ENCODE peak calls at places on chromosomes 7 and 10, in eight cellular contexts. J is astrocyte, L is cardiac muscle cell, T is colonic mucosa, Q is bronchial epithelial cell, O is osteoblast, X is GM06990, S is DND-41. A is an unnamed sample.
A peak's percentile ranks its signal among the peaks of the same experiment; 100 is the strongest.

GRCh38 chr10:121592155-121592890 is 5.9 kb downstream of the FGFR2 start:
- DNase-seq in Q (no peak), X (no peak), J (no peak), L (no peak), T (no peak), O (peak; percentile 85), S (no peak), A (no peak)

GRCh38 chr10:112898540-112899395 is 51.3 kb upstream of the TCF7L2 start:
- DNase-seq in J (peak; percentile 74), T (peak; percentile 77), S (no peak), L (peak; percentile 23), Q (peak; percentile 63), X (no peak), O (no peak), A (no peak)

GRCh38 chr10:101616415-101617101 is 28.4 kb downstream of the DPCD start:
- DNase-seq in S (no peak), O (no peak), Q (no peak), L (no peak), T (no peak), J (no peak), X (no peak), A (no peak)

GRCh38 chr7:40884226-40884625 is 749.4 kb downstream of the SUGCT start:
- DNase-seq in L (no peak), X (no peak), Q (no peak), J (peak; percentile 36), S (no peak), O (no peak), T (no peak), A (no peak)

GRCh38 chr7:135341049-135341448 is 107.4 kb downstream of the STRA8 start:
- DNase-seq in S (no peak), L (no peak), O (no peak), T (peak; percentile 71), X (no peak), Q (no peak), J (no peak), A (no peak)

GRCh38 chr7:129845178-129845971 is 107.4 kb downstream of the UBE2H start:
- DNase-seq in T (no peak), X (no peak), J (peak; percentile 86), Q (peak; percentile 41), L (no peak), O (no peak), S (no peak), A (no peak)

GRCh38 chr10:72012801-72013200 is 48.6 kb downstream of the CHST3 start:
- DNase-seq in X (no peak), J (no peak), T (no peak), O (peak; percentile 8), S (no peak), Q (no peak), L (no peak), A (no peak)

GRCh38 chr10:114550756-114551290 is 107.3 kb downstream of the ABLIM1 start:
- DNase-seq in T (no peak), O (no peak), J (peak; percentile 30), Q (peak; percentile 45), X (no peak), L (peak; percentile 65), S (no peak), A (no peak)

GRCh38 chr7:64876792-64877713 is 26.0 kb upstream of the ZNF273 start:
- DNase-seq in S (peak; percentile 1), T (peak; percentile 42), L (peak; percentile 76), J (no peak), Q (no peak), O (peak; percentile 97), X (no peak), A (peak; percentile 61)

GRCh38 chr7:13790611-13791010 is 198.9 kb downstream of the ETV1 start:
- DNase-seq in Q (no peak), O (no peak), T (no peak), X (no peak), J (no peak), S (no peak), L (no peak), A (no peak)

GRCh38 chr7:70681847-70682350 is 450.0 kb upstream of the GALNT17 start:
- DNase-seq in X (no peak), Q (no peak), J (no peak), L (no peak), O (no peak), S (peak; percentile 19), T (no peak), A (no peak)
- H3K4me3 ChIP-seq in X (peak overlapping the region; percentile 28), Q (no peak overlapping the region), J (no peak overlapping the region), L (no peak overlapping the region), O (no peak overlapping the region), S (no peak overlapping the region), T (no peak overlapping the region), A (no peak overlapping the region)

DNA sequence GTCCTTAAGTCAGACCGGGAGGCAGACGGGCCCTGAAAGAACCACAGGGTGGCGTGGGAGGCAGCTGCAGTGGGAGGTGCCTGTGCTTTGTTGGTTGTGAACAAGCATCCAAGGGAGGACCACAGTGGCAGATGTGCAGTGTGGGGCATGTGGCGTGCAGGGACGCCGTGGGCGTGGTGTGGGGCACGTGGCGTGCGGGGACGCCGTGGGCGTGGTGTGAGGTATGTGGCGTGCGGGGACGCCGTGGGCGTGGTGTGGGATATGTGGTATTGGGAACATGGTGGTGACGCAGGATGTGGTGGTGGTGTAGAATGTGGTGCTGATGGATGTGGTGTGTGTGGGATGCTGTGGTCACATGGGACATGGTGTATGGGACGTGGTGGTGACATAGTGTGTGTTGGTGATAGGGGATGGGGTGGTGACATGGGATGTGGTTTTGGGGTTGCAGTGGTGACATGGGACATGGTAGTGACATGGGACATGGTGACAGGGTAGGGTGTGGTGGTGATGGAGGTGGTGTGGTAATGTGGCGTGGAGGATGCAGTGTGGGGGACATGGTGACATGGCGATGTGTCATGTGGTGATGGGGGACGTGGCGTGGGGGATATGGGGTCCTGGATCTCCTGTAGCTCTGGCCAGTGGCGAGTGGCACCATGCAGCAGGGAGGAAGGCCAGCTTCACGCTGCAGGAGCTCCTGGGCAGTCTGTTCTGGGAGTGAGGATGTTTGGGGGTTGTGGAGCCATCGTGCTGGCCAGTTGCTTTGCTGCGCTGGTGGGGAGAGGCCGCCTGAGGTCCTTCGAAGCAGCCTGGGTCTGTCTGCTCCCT is 78.8 kb downstream of the INPP5A start:
- DNase-seq in L (no peak), O (no peak), J (no peak), Q (no peak), X (peak; percentile 31), S (peak; percentile 44), T (no peak), A (no peak)
- TF ChIP-seq CTCF in L (no peak), O (no peak), J (no peak), Q (no peak), X (no peak), S (no peak), T (no peak), A (no peak)

DNA sequence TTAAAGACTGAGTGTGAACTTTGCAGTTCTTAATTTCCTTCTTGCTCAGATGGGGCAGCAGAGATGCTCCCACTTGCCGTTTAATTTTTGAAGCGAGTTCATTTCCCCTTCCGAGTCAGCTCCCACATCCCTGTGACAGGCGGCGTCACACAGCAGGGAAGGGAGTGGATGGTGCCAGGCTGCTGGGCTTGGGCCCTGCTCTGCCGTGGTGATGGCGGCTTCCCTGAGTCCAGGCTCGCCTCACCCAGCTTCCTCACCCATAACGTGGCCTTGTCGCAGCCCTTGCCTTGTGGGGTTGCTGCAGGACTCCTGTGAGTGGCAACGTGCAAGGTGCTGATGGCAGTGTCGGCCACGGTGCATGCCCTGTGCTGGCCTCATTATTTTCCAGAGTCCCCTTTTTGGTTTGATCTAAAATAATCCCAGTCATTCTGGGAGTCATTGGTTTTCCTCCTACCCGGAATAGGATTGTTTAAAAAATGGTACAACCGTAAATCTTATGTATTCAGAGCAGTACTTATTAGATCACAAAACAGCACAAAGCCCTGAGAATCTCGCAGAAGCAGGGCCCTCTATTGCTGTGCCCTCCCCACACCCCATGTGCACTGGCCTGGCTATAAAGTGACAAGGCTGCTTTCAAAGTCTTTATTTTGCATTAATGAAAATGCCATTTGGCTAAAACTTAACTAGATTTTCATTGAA is 260.1 kb downstream of the WDR37 start:
- DNase-seq in Q (no peak), O (no peak), J (no peak), T (no peak), S (no peak), X (no peak), L (no peak), A (no peak)
- H3K27me3 ChIP-seq in Q (no peaks in the 10 kb centered on the region), O (no peaks in the 10 kb centered on the region), J (no peaks in the 10 kb centered on the region), T (no peaks in the 10 kb centered on the region), S (no peaks in the 10 kb centered on the region), X (no peaks in the 10 kb centered on the region), L (no peaks in the 10 kb centered on the region), A (no peaks in the 10 kb centered on the region)

DNA sequence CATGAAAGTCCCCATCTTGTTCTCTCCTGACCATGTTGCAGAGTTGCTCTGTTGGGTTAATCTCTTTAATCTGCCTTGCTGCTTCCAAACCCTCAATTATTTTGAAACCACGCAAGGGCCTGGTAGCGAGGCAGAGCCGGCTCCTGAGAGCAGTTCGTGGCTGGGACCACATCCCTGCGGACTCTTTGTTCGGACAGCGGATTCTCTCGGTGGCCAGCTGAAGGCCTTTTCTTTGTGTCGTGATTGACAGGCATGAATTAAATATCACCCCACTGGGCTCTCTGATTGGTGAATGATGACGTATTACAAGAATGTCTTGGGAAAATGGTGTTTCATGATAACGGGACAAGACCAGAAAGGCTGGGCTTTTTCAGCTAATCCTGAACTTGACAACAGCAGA is 66.9 kb upstream of the ARHGAP21 start:
- DNase-seq in T (no peak), S (no peak), X (no peak), J (peak; percentile 25), L (no peak), Q (no peak), O (no peak), A (no peak)
- H3K4me3 ChIP-seq in T (no peak overlapping the region), S (no peak overlapping the region), X (no peak overlapping the region), J (no peak overlapping the region), L (no peak overlapping the region), Q (no peak overlapping the region), O (peak overlapping the region; percentile 25), A (no peak overlapping the region)

GRCh38 chr10:62594093-62594520 is 210.4 kb upstream of the ADO start:
- DNase-seq in L (peak; percentile 60), O (no peak), X (no peak), S (peak; percentile 61), J (peak; percentile 26), Q (peak; percentile 50), T (peak; percentile 63), A (peak; percentile 41)
- TF ChIP-seq CTCF in L (peak; percentile 94), O (peak; percentile 96), X (peak; percentile 93), S (peak; percentile 85), J (peak; percentile 96), Q (peak; percentile 84), T (peak; percentile 87), A (peak; percentile 90)

DNA sequence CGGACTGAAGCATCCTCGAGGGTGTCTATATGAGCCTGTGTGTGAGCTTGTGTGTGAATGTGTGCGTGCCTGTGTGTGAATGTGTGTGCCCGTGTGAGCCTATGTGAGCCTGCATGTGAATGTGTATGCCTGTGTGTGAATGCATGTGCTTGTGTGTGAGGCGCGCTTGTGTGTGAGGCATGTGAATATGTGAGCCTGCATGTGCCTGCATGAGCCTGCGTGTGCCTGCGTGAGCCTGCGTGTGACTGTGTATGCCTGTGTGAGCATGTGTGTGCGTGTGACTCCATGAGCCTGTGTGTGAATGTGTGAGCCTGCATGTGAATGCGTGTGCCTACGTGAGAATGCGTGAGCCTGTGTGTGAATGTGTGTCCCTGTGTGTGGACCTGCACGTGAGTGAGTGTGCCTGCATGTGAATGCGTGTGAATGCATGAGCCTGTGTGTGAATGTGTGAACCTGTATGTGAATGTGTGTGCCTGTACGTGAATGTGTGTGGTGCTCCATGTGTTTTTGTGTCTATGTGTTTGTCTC is 33.4 kb downstream of the PDGFA start:
- DNase-seq in J (no peak), Q (no peak), X (no peak), T (no peak), S (no peak), L (no peak), O (no peak), A (no peak)
- H3K27me3 ChIP-seq in J (peaks cover 28% of the 10 kb centered on the region), Q (no peaks in the 10 kb centered on the region), X (no peaks in the 10 kb centered on the region), T (no peaks in the 10 kb centered on the region), S (peaks cover 9% of the 10 kb centered on the region), L (no peaks in the 10 kb centered on the region), O (peaks cover 21% of the 10 kb centered on the region), A (no peaks in the 10 kb centered on the region)